ENCODE peak calls at places on chromosomes 12 and 14, in eight cellular contexts. One of them, this sample, is unnamed. For H3K36me3, the result is how much of the 10 kb centered on the place peaks cover.

GRCh38 chr14:91372680-91373495 is 44.7 kb downstream of the CCDC88C start:
- DNase-seq in lung: no peak
- DNase-seq in adipocyte: no peak
- DNase-seq in neural progenitor cell: no peak
- DNase-seq in aorta: no peak
- DNase-seq in IMR-90: no peak
- DNase-seq in CD4-positive, alpha-beta memory T cell: peak
- DNase-seq in Karpas-422: peak
- DNase-seq in this sample: no peak

GRCh38 chr12:25263594-25263993 is 12.9 kb upstream of the KRAS start:
- DNase-seq in adipocyte: no peak
- DNase-seq in aorta: no peak
- DNase-seq in IMR-90: no peak
- DNase-seq in neural progenitor cell: no peak
- DNase-seq in CD4-positive, alpha-beta memory T cell: no peak
- DNase-seq in lung: no peak
- DNase-seq in Karpas-422: peak
- DNase-seq in this sample: no peak

GRCh38 chr14:95597784-95598204 is 62.9 kb downstream of the GLRX5 start:
- DNase-seq in CD4-positive, alpha-beta memory T cell: no peak
- DNase-seq in aorta: no peak
- DNase-seq in neural progenitor cell: peak
- DNase-seq in adipocyte: peak
- DNase-seq in lung: no peak
- DNase-seq in IMR-90: peak
- DNase-seq in Karpas-422: no peak
- DNase-seq in this sample: no peak

GRCh38 chr14:69005432-69006148 is 26.5 kb upstream of the ACTN1 start:
- DNase-seq in IMR-90: peak
- DNase-seq in aorta: peak
- DNase-seq in neural progenitor cell: peak
- DNase-seq in Karpas-422: no peak
- DNase-seq in lung: peak
- DNase-seq in adipocyte: peak
- DNase-seq in CD4-positive, alpha-beta memory T cell: no peak
- DNase-seq in this sample: peak

GRCh38 chr12:6697584-6698351 is 2.8 kb downstream of the PIANP start:
- DNase-seq in neural progenitor cell: peak
- DNase-seq in IMR-90: peak
- DNase-seq in Karpas-422: peak
- DNase-seq in adipocyte: peak
- DNase-seq in aorta: no peak
- DNase-seq in lung: no peak
- DNase-seq in CD4-positive, alpha-beta memory T cell: peak
- DNase-seq in this sample: no peak

GRCh38 chr12:90945070-90945649 is 9.8 kb downstream of the CCER1 start:
- DNase-seq in lung: no peak
- DNase-seq in IMR-90: peak
- DNase-seq in aorta: no peak
- DNase-seq in adipocyte: peak
- DNase-seq in Karpas-422: peak
- DNase-seq in neural progenitor cell: peak
- DNase-seq in CD4-positive, alpha-beta memory T cell: peak
- DNase-seq in this sample: no peak

GRCh38 chr12:27191531-27191930 is 52.6 kb upstream of the STK38L start:
- DNase-seq in Karpas-422: no peak
- DNase-seq in CD4-positive, alpha-beta memory T cell: no peak
- DNase-seq in neural progenitor cell: no peak
- DNase-seq in lung: no peak
- DNase-seq in IMR-90: no peak
- DNase-seq in aorta: no peak
- DNase-seq in adipocyte: peak
- DNase-seq in this sample: no peak

GRCh38 chr14:101960225-101960624 is 4.1 kb upstream of the DYNC1H1 start:
- DNase-seq in IMR-90: no peak
- DNase-seq in aorta: no peak
- DNase-seq in Karpas-422: peak
- DNase-seq in neural progenitor cell: peak
- DNase-seq in lung: no peak
- DNase-seq in adipocyte: peak
- DNase-seq in CD4-positive, alpha-beta memory T cell: peak
- DNase-seq in this sample: no peak

GRCh38 chr12:45914090-45914489 is 76.3 kb downstream of the SCAF11 start:
- DNase-seq in Karpas-422: peak
- DNase-seq in adipocyte: peak
- DNase-seq in aorta: no peak
- DNase-seq in lung: no peak
- DNase-seq in IMR-90: peak
- DNase-seq in CD4-positive, alpha-beta memory T cell: no peak
- DNase-seq in neural progenitor cell: peak
- DNase-seq in this sample: no peak

GRCh38 chr12:42546709-42547108 is 42.8 kb downstream of the PRICKLE1 start:
- DNase-seq in lung: no peak
- DNase-seq in aorta: no peak
- DNase-seq in adipocyte: no peak
- DNase-seq in neural progenitor cell: no peak
- DNase-seq in CD4-positive, alpha-beta memory T cell: no peak
- DNase-seq in IMR-90: no peak
- DNase-seq in Karpas-422: no peak
- DNase-seq in this sample: no peak
- H3K4me3 ChIP-seq in lung: no peak
- H3K4me3 ChIP-seq in aorta: no peak
- H3K4me3 ChIP-seq in adipocyte: peak
- H3K4me3 ChIP-seq in neural progenitor cell: no peak
- H3K4me3 ChIP-seq in CD4-positive, alpha-beta memory T cell: no peak
- H3K4me3 ChIP-seq in IMR-90: no peak
- H3K4me3 ChIP-seq in Karpas-422: no peak
- H3K4me3 ChIP-seq in this sample: no peak

GRCh38 chr12:56032006-56032405 is 9.7 kb upstream of the RPS26 start:
- DNase-seq in lung: no peak
- DNase-seq in IMR-90: no peak
- DNase-seq in neural progenitor cell: no peak
- DNase-seq in adipocyte: no peak
- DNase-seq in CD4-positive, alpha-beta memory T cell: no peak
- DNase-seq in Karpas-422: peak
- DNase-seq in aorta: no peak
- DNase-seq in this sample: no peak

GRCh38 chr12:56028511-56029165 is 7.8 kb downstream of the IKZF4 start:
- DNase-seq in CD4-positive, alpha-beta memory T cell: no peak
- DNase-seq in Karpas-422: no peak
- DNase-seq in IMR-90: no peak
- DNase-seq in aorta: no peak
- DNase-seq in adipocyte: no peak
- DNase-seq in lung: no peak
- DNase-seq in neural progenitor cell: no peak
- DNase-seq in this sample: no peak

GRCh38 chr12:56034586-56035332 is 7.0 kb upstream of the RPS26 start:
- DNase-seq in lung: no peak
- DNase-seq in aorta: no peak
- DNase-seq in adipocyte: no peak
- DNase-seq in neural progenitor cell: no peak
- DNase-seq in IMR-90: no peak
- DNase-seq in Karpas-422: no peak
- DNase-seq in CD4-positive, alpha-beta memory T cell: no peak
- DNase-seq in this sample: no peak

GRCh38 chr12:56029166-56029519 is 8.3 kb downstream of the IKZF4 start:
- DNase-seq in Karpas-422: no peak
- DNase-seq in neural progenitor cell: no peak
- DNase-seq in adipocyte: peak
- DNase-seq in lung: no peak
- DNase-seq in CD4-positive, alpha-beta memory T cell: no peak
- DNase-seq in aorta: no peak
- DNase-seq in IMR-90: peak
- DNase-seq in this sample: no peak

GRCh38 chr12:56029666-56030293 is 8.9 kb downstream of the IKZF4 start:
- DNase-seq in CD4-positive, alpha-beta memory T cell: peak
- DNase-seq in aorta: peak
- DNase-seq in adipocyte: peak
- DNase-seq in lung: peak
- DNase-seq in IMR-90: peak
- DNase-seq in neural progenitor cell: peak
- DNase-seq in Karpas-422: peak
- DNase-seq in this sample: no peak
- H3K36me3 ChIP-seq in CD4-positive, alpha-beta memory T cell: under half
- H3K36me3 ChIP-seq in aorta: under half
- H3K36me3 ChIP-seq in adipocyte: under half
- H3K36me3 ChIP-seq in lung: under half
- H3K36me3 ChIP-seq in IMR-90: under half
- H3K36me3 ChIP-seq in neural progenitor cell: under half
- H3K36me3 ChIP-seq in Karpas-422: under half
- H3K36me3 ChIP-seq in this sample: under half

GRCh38 chr12:104280703-104281458 is 22.7 kb upstream of the EID3 start:
- DNase-seq in neural progenitor cell: no peak
- DNase-seq in adipocyte: peak
- DNase-seq in CD4-positive, alpha-beta memory T cell: no peak
- DNase-seq in IMR-90: peak
- DNase-seq in Karpas-422: no peak
- DNase-seq in aorta: no peak
- DNase-seq in lung: no peak
- DNase-seq in this sample: no peak

GRCh38 chr12:104276192-104277131 is 27.1 kb upstream of the EID3 start:
- DNase-seq in adipocyte: no peak
- DNase-seq in CD4-positive, alpha-beta memory T cell: no peak
- DNase-seq in IMR-90: no peak
- DNase-seq in Karpas-422: peak
- DNase-seq in neural progenitor cell: no peak
- DNase-seq in aorta: no peak
- DNase-seq in lung: peak
- DNase-seq in this sample: no peak

GRCh38 chr12:104281636-104282035 is 21.9 kb upstream of the EID3 start:
- DNase-seq in adipocyte: peak
- DNase-seq in lung: no peak
- DNase-seq in IMR-90: no peak
- DNase-seq in aorta: no peak
- DNase-seq in neural progenitor cell: no peak
- DNase-seq in Karpas-422: no peak
- DNase-seq in CD4-positive, alpha-beta memory T cell: no peak
- DNase-seq in this sample: peak

GRCh38 chr12:104280111-104280510 is 23.4 kb upstream of the EID3 start:
- DNase-seq in CD4-positive, alpha-beta memory T cell: no peak
- DNase-seq in neural progenitor cell: no peak
- DNase-seq in adipocyte: no peak
- DNase-seq in Karpas-422: no peak
- DNase-seq in lung: no peak
- DNase-seq in IMR-90: no peak
- DNase-seq in aorta: no peak
- DNase-seq in this sample: no peak

DNA sequence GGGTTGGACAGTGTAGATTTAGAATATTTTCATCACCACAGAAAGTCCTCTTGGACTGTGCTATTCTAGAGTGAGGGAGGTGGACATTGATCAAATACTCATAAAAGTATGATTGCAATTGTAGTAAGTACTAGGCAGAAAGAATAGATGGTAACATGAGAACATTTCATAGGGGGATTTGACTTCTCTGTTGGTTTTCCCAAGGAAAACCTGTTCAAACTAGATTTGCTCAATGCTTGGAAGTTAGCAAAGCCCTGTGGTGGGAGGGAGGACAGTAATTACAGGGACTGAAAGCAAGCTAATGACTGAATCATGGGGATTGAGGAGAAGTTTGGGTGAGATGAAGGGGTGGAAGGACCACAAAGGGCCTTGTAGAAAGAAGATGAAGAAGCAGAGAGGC is 24.4 kb upstream of the EID3 start:
- DNase-seq in aorta: no peak
- DNase-seq in lung: no peak
- DNase-seq in Karpas-422: no peak
- DNase-seq in IMR-90: no peak
- DNase-seq in CD4-positive, alpha-beta memory T cell: no peak
- DNase-seq in adipocyte: peak
- DNase-seq in neural progenitor cell: no peak
- DNase-seq in this sample: no peak
- H3K4me3 ChIP-seq in aorta: no peak
- H3K4me3 ChIP-seq in lung: no peak
- H3K4me3 ChIP-seq in Karpas-422: no peak
- H3K4me3 ChIP-seq in IMR-90: peak
- H3K4me3 ChIP-seq in CD4-positive, alpha-beta memory T cell: no peak
- H3K4me3 ChIP-seq in adipocyte: peak
- H3K4me3 ChIP-seq in neural progenitor cell: no peak
- H3K4me3 ChIP-seq in this sample: no peak

GRCh38 chr12:48080285-48080684 is 25.6 kb downstream of the SENP1 start:
- DNase-seq in IMR-90: no peak
- DNase-seq in Karpas-422: no peak
- DNase-seq in lung: no peak
- DNase-seq in CD4-positive, alpha-beta memory T cell: no peak
- DNase-seq in adipocyte: no peak
- DNase-seq in neural progenitor cell: no peak
- DNase-seq in aorta: no peak
- DNase-seq in this sample: no peak

GRCh38 chr12:48078901-48079300 is 27.0 kb downstream of the SENP1 start:
- DNase-seq in IMR-90: peak
- DNase-seq in aorta: no peak
- DNase-seq in CD4-positive, alpha-beta memory T cell: no peak
- DNase-seq in adipocyte: peak
- DNase-seq in lung: no peak
- DNase-seq in neural progenitor cell: no peak
- DNase-seq in Karpas-422: no peak
- DNase-seq in this sample: no peak

GRCh38 chr12:48075833-48076232 is 30.0 kb downstream of the SENP1 start:
- DNase-seq in adipocyte: no peak
- DNase-seq in IMR-90: no peak
- DNase-seq in aorta: no peak
- DNase-seq in CD4-positive, alpha-beta memory T cell: no peak
- DNase-seq in lung: no peak
- DNase-seq in neural progenitor cell: no peak
- DNase-seq in Karpas-422: no peak
- DNase-seq in this sample: no peak

GRCh38 chr12:48074266-48074665 is 31.6 kb downstream of the SENP1 start:
- DNase-seq in neural progenitor cell: no peak
- DNase-seq in IMR-90: no peak
- DNase-seq in lung: no peak
- DNase-seq in Karpas-422: no peak
- DNase-seq in aorta: no peak
- DNase-seq in adipocyte: no peak
- DNase-seq in CD4-positive, alpha-beta memory T cell: no peak
- DNase-seq in this sample: no peak

DNA sequence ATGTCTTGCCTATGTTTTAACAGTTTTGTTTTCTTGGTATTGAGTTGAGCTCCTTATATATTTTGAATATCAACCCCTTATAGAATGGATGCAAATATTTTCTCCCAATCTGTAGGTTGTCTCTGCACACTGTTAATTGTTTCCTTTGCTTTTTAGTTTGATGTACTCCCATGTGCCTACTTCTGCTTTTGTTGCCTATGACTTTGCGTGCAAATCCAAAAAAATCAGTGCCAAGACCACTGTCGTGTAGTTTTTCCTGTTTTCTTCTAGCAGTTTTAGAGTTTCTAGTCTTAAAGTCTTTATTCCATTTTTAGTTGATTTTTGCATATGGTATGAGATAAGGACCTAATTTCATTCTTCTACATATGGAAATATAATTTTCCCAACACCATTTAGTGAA is 28.8 kb downstream of the SENP1 start:
- DNase-seq in Karpas-422: no peak
- DNase-seq in lung: no peak
- DNase-seq in CD4-positive, alpha-beta memory T cell: no peak
- DNase-seq in neural progenitor cell: no peak
- DNase-seq in aorta: no peak
- DNase-seq in adipocyte: no peak
- DNase-seq in IMR-90: no peak
- DNase-seq in this sample: no peak
- H3K36me3 ChIP-seq in Karpas-422: under half
- H3K36me3 ChIP-seq in lung: under half
- H3K36me3 ChIP-seq in CD4-positive, alpha-beta memory T cell: under half
- H3K36me3 ChIP-seq in neural progenitor cell: under half
- H3K36me3 ChIP-seq in aorta: under half
- H3K36me3 ChIP-seq in adipocyte: under half
- H3K36me3 ChIP-seq in IMR-90: under half
- H3K36me3 ChIP-seq in this sample: under half